ENCODE peak calls at places on chromosomes 3 and 15, in eight cellular contexts. Z is keratinocyte, X is neural crest cell, K is AG09309, C is epithelial cell of esophagus, Q is HFFc6, E is GM13977, J is MCF 10A. L is an unnamed sample.

GRCh38 chr3:41853495-41853894 is 108.4 kb downstream of the ULK4 start:
- DNase-seq in E (no peak), X (no peak), Z (no peak), J (no peak), Q (no peak), K (no peak), C (no peak), L (no peak)

GRCh38 chr3:14853280-14853956 is 34.7 kb downstream of the FGD5 start:
- DNase-seq in E (no peak), C (no peak), Q (no peak), J (no peak), K (no peak), Z (no peak), X (no peak), L (no peak)

GRCh38 chr3:5520237-5520636 is 332.7 kb downstream of the EDEM1 start:
- DNase-seq in C (no peak), J (no peak), Z (no peak), Q (no peak), E (no peak), K (no peak), X (no peak), L (no peak)

GRCh38 chr3:12175844-12176453 is 17.2 kb upstream of the TIMP4 start:
- DNase-seq in K (no peak), X (peak), C (peak), Z (no peak), E (peak), J (peak), Q (no peak), L (peak)

GRCh38 chr3:55364426-55364825 is 122.7 kb downstream of the WNT5A start:
- DNase-seq in X (no peak), C (no peak), K (peak), E (no peak), Z (no peak), J (no peak), Q (peak), L (no peak)

GRCh38 chr3:52854013-52854412 is 19.2 kb upstream of the MUSTN1 start:
- DNase-seq in X (no peak), C (peak), Z (no peak), J (no peak), E (no peak), Q (no peak), K (no peak), L (no peak)

GRCh38 chr15:28013976-28014375 is 85.1 kb downstream of the OCA2 start:
- DNase-seq in J (no peak), Q (no peak), Z (no peak), K (no peak), C (no peak), E (no peak), X (no peak), L (no peak)

GRCh38 chr3:141402476-141403171 is 34.3 kb downstream of the ZBTB38 start:
- DNase-seq in J (peak), Q (peak), X (peak), K (peak), C (peak), Z (no peak), E (peak), L (peak)

GRCh38 chr3:194276768-194277546 is 74.2 kb downstream of the CPN2 start:
- DNase-seq in K (no peak), E (no peak), X (no peak), J (peak), Z (no peak), C (no peak), Q (no peak), L (no peak)

GRCh38 chr3:188760408-188760807 is 411.4 kb upstream of the TPRG1 start:
- DNase-seq in K (no peak), Z (peak), X (no peak), C (peak), E (no peak), Q (peak), J (peak), L (no peak)

GRCh38 chr15:24777307-24777706 is 101.7 kb downstream of the NPAP1 start:
- DNase-seq in E (no peak), X (no peak), K (no peak), J (no peak), Q (no peak), Z (no peak), C (no peak), L (no peak)

GRCh38 chr15:95872366-95872771 is 458.1 kb upstream of the NR2F2 start:
- DNase-seq in X (no peak), E (no peak), C (peak), J (peak), K (no peak), Q (peak), Z (no peak), L (no peak)

GRCh38 chr15:49675051-49675450 is 54.2 kb downstream of the DTWD1 start:
- DNase-seq in Q (peak), X (no peak), Z (peak), J (peak), C (peak), K (peak), E (no peak), L (no peak)

GRCh38 chr15:83380682-83381081 is 66.5 kb upstream of the SH3GL3 start:
- DNase-seq in E (peak), C (peak), K (peak), X (no peak), J (peak), Q (peak), Z (no peak), L (peak)

GRCh38 chr3:17638351-17638750 is 104.1 kb downstream of the TBC1D5 start:
- DNase-seq in E (no peak), Q (no peak), C (peak), K (no peak), J (peak), Z (no peak), X (no peak), L (no peak)

GRCh38 chr3:150150633-150151032 is 179.9 kb upstream of the PFN2 start:
- DNase-seq in K (no peak), X (no peak), Z (no peak), E (no peak), J (no peak), C (peak), Q (peak), L (no peak)

GRCh38 chr15:38050529-38050928 is 116.1 kb downstream of the TMCO5A start:
- DNase-seq in Z (no peak), Q (peak), J (peak), X (no peak), E (no peak), K (no peak), C (peak), L (no peak)

GRCh38 chr15:78060232-78060631 is 17.3 kb downstream of the TBC1D2B start:
- DNase-seq in E (no peak), J (no peak), X (no peak), Q (no peak), C (peak), Z (no peak), K (no peak), L (no peak)

GRCh38 chr15:85499498-85499897 is 119.1 kb downstream of the AKAP13 start:
- DNase-seq in Z (no peak), Q (no peak), K (no peak), C (no peak), E (no peak), X (no peak), J (no peak), L (no peak)

GRCh38 chr3:193826126-193826795 is 233.3 kb downstream of the OPA1 start:
- DNase-seq in Z (no peak), X (no peak), J (peak), E (no peak), K (no peak), Q (peak), C (peak), L (no peak)

GRCh38 chr3:185701891-185702563 is 115.9 kb downstream of the SENP2 start:
- DNase-seq in C (no peak), Z (no peak), J (no peak), K (no peak), Q (no peak), X (no peak), E (no peak), L (no peak)

GRCh38 chr3:147419731-147420360 is 10.7 kb downstream of the ZIC1 start:
- DNase-seq in K (no peak), Q (no peak), X (no peak), Z (no peak), C (no peak), J (no peak), E (peak), L (peak)

DNA sequence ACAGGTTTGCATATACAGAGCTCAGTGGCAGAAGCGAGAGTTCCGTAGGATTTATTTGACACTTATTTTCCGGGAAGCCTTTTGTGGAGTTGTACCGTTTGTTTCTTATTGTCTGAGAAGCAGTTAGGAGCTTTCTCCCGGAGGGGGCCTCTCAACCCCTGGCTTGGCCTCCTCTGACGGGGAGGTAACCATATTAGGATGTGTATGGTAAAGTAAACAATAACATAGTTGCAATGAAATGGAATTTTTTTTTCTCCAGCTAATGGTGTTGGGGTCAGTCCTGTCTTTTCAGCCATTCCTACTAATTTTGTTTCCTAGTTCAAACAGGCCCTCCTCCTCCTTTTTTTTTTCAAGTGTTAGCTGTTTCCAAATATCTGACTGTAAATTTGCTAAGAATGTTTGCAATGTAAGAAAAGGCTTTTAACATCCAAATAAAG is 338.5 kb downstream of the FOXP1 start:
- DNase-seq in J (no peak), K (no peak), E (no peak), Z (no peak), Q (peak), C (no peak), X (no peak), L (no peak)
- TF ChIP-seq CTCF in J (no peak), K (no peak), E (no peak), Z (no peak), Q (peak), C (no peak), X (no peak), L (no peak)

GRCh38 chr15:86743283-86743903 is 663.7 kb downstream of the AGBL1 start:
- DNase-seq in C (peak), X (peak), J (peak), E (no peak), K (no peak), Q (no peak), Z (no peak), L (no peak)
- TF ChIP-seq CTCF in C (peak), X (peak), J (peak), E (peak), K (no peak), Q (peak), Z (peak), L (no peak)

DNA sequence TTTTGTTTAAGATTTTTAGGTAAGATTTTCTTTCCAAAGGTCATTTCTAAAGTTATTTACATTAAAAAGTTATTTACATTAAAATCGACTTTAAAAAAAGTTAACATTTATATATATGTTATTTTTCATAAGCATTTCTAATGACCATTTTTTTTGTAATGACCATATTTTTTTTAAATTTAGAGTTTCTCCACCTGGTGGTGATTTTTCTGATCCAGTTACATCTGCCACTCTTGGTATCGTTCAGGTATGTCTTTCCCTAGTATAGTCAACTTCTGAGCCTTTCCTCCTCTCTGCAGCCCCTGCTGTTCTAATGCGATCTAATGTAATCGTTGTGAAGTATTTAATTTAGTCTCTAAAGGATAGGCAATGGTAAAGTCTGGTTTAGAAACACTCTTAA is 42.9 kb upstream of the GRAMD1C start:
- DNase-seq in X (no peak), Q (no peak), J (no peak), E (no peak), Z (no peak), K (no peak), C (no peak), L (no peak)
- TF ChIP-seq CTCF in X (no peak), Q (peak), J (no peak), E (no peak), Z (no peak), K (no peak), C (no peak), L (no peak)

DNA sequence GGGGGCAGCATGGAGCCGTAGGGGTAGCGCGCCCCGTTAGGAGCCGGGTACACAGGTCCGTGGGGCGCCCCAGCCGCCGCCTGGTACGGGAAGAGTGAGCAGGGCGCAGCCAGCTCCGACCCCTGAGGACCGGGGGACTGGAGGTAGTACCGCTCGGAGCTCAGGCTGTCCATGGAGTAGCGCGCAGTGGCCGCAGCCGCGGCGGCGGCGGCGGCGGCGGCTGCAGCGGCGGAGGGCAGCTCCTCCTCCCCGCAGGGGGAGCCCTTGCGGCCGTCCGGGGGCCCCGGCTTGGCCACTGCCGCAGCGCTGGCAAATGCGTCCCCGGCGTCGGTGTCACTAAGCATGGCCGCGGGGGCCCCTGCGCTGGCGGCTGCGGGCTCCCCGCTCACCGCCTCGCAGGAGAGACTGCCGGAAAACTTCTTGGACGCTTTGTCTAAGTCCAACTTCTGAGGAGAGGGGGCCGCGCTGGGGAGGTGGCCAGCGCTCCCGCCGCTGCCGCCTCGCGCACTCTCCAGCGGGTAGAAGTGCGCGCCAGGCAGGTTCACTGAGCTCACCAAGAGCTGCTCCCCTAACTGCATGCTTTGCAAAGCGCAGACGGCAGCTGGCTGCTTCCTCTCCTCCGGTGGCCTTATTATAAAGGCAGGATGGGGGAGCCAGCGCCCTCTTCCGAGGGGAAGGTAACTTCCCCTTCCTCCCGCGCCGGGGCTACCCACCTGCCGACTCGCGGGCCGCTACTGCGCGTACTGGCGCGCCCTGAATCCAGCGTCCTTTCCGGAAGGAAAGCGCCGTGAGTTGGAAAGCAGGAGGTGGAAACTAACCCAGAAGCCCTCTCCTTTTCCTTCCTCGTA is at the start of gene EOMES:
- DNase-seq in K (no peak), E (peak), Z (no peak), J (peak), Q (no peak), X (no peak), C (peak), L (peak)
- TF ChIP-seq CTCF in K (peak), E (peak), Z (peak), J (peak), Q (peak), X (peak), C (peak), L (peak)

GRCh38 chr3:39101022-39101689 is 6.3 kb downstream of the GORASP1 start:
- DNase-seq in K (no peak), Q (peak), E (peak), J (peak), C (peak), X (no peak), Z (no peak), L (peak)
- TF ChIP-seq CTCF in K (peak), Q (peak), E (peak), J (peak), C (peak), X (peak), Z (peak), L (peak)